ENCODE peak calls at places on chromosomes 6 and 20, in four cellular contexts. C, K, D and Z are unnamed samples.

GRCh38 chr6:30378290-30378937 is 33.5 kb downstream of the RPP21 start:
- DNase-seq in K (no peak), C (peak), D (peak), Z (no peak)

GRCh38 chr6:134477991-134478635 is 160.2 kb upstream of the SGK1 start:
- DNase-seq in K (no peak), C (peak), D (peak), Z (no peak)

GRCh38 chr6:27183082-27183832 is 64.2 kb upstream of the PRSS16 start:
- DNase-seq in D (no peak), K (no peak), C (no peak), Z (no peak)

GRCh38 chr20:25341716-25342680 is 48.6 kb downstream of the ABHD12 start:
- DNase-seq in C (peak), K (no peak), D (peak), Z (no peak)

GRCh38 chr6:44260011-44260410 is 2.7 kb upstream of the SLC35B2 start:
- DNase-seq in K (peak), C (no peak), D (no peak), Z (no peak)

GRCh38 chr6:56866917-56867522 is 87.9 kb upstream of the BEND6 start:
- DNase-seq in D (peak), C (peak), K (peak), Z (no peak)

GRCh38 chr20:51532577-51533191 is 9.8 kb downstream of the NFATC2 start:
- DNase-seq in C (peak), K (peak), D (peak), Z (no peak)

GRCh38 chr6:68343901-68344300 is 291.2 kb upstream of the ADGRB3 start:
- DNase-seq in K (no peak), C (peak), D (peak), Z (no peak)

GRCh38 chr20:64041040-64041780 is 5.2 kb downstream of the C20orf204 start:
- DNase-seq in C (no peak), D (no peak), K (no peak), Z (no peak)

GRCh38 chr6:145539831-145540230 is 195.5 kb downstream of the EPM2A start:
- DNase-seq in D (peak), C (peak), K (no peak), Z (no peak)

GRCh38 chr6:14440891-14441358 is 323.4 kb downstream of the CD83 start:
- DNase-seq in C (no peak), K (no peak), D (no peak), Z (no peak)

GRCh38 chr6:50716887-50717509 is 3.7 kb downstream of the TFAP2D start:
- DNase-seq in K (no peak), C (no peak), D (no peak), Z (no peak)

GRCh38 chr6:25010917-25011625 is 75.3 kb upstream of the RIPOR2 start:
- DNase-seq in K (peak), D (peak), C (peak), Z (no peak)

GRCh38 chr6:135176464-135176863 is 4.6 kb upstream of the MYB start:
- DNase-seq in D (no peak), K (peak), C (no peak), Z (no peak)

GRCh38 chr6:11277275-11278206 is 45.1 kb upstream of the NEDD9 start:
- DNase-seq in C (peak), D (peak), K (peak), Z (peak)

GRCh38 chr6:111843347-111844147 is 29.7 kb downstream of the FYN start:
- DNase-seq in K (no peak), D (no peak), C (peak), Z (no peak)

GRCh38 chr6:125169058-125169457 is 15.5 kb downstream of the TPD52L1 start:
- DNase-seq in C (peak), K (no peak), D (peak), Z (no peak)

GRCh38 chr6:43604174-43604573 is 24.9 kb downstream of the GTPBP2 start:
- DNase-seq in K (no peak), C (peak), D (peak), Z (peak)

GRCh38 chr20:19241440-19241839 is 29.0 kb downstream of the SLC24A3 start:
- DNase-seq in K (no peak), C (peak), D (no peak), Z (no peak)

GRCh38 chr20:25372584-25373336 is 17.9 kb downstream of the ABHD12 start:
- DNase-seq in K (peak), D (peak), C (peak), Z (peak)

GRCh38 chr6:44133003-44133931 is 5.9 kb downstream of the TMEM63B start:
- DNase-seq in K (peak), D (peak), C (peak), Z (no peak)

GRCh38 chr6:56595490-56596122 is 47.1 kb downstream of the DST start:
- DNase-seq in K (peak), C (peak), D (peak), Z (no peak)

GRCh38 chr20:39013662-39014109 is 51.5 kb downstream of the DHX35 start:
- DNase-seq in K (no peak), D (no peak), C (no peak), Z (no peak)

GRCh38 chr6:90249044-90249443 is 47.6 kb downstream of the BACH2 start:
- DNase-seq in D (peak), C (no peak), K (no peak), Z (no peak)

GRCh38 chr6:39791850-39792500 is at the start of gene DAAM2:
- DNase-seq in C (peak), K (no peak), D (peak), Z (no peak)

GRCh38 chr6:74755196-74755595 is 450.7 kb downstream of the COL12A1 start:
- DNase-seq in K (no peak), C (no peak), D (no peak), Z (no peak)

GRCh38 chr6:74749211-74750142 is 456.4 kb downstream of the COL12A1 start:
- DNase-seq in K (peak), C (peak), D (no peak), Z (no peak)

GRCh38 chr6:74753883-74754600 is 451.8 kb downstream of the COL12A1 start:
- DNase-seq in D (no peak), K (no peak), C (no peak), Z (no peak)

GRCh38 chr6:74755748-74756147 is 450.1 kb downstream of the COL12A1 start:
- DNase-seq in C (peak), D (no peak), K (no peak), Z (no peak)

GRCh38 chr6:74752303-74752702 is 453.6 kb downstream of the COL12A1 start:
- DNase-seq in D (no peak), C (no peak), K (no peak), Z (no peak)
- TF ChIP-seq CTCF in D (no peak), C (peak), K (no peak), Z (no peak)

DNA sequence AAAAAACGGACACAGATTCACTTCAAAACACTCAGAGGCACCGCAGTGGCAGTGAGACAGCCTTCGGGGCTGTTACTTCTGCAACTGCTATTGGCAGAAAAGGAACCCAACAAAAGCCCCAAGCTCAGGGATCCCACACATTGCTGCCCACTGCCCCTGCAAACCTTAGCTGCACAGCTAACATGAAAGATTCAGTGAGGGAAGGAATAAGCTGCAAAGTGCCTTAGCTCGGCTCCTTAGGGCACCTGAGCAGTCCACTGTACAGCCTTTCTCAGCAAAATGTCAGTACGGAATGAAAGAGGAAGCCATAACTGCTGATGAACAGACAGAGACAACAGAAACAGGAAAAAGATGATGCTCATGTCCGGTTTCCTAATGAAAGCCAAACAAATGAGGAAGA is 179.8 kb upstream of the SHLD1 start:
- DNase-seq in K (no peak), D (no peak), C (no peak), Z (no peak)
- H3K27ac ChIP-seq in K (no peak), D (no peak), C (no peak), Z (no peak)

DNA sequence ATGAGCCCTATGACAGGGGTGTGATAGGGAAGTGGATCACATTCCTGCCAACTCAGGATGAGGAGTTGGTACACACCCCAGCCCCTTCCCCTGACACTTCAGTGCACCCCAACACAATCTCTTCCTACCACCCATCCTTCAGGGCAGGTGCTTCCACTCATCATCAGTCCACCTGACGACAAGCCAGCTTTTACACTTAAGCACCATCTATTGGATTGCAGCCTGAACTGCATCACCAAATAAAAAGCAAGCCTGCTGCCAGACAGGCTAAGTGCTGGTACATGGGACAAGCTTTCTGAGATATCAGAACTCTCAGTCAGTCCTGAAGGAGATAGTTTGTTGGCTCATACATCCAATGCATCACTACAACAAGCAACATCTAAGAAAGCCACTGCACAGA is 69.0 kb upstream of the TMEM200A start:
- DNase-seq in C (no peak), D (no peak), K (no peak), Z (no peak)
- TF ChIP-seq CTCF in C (no peak), D (no peak), K (peak), Z (peak)

DNA sequence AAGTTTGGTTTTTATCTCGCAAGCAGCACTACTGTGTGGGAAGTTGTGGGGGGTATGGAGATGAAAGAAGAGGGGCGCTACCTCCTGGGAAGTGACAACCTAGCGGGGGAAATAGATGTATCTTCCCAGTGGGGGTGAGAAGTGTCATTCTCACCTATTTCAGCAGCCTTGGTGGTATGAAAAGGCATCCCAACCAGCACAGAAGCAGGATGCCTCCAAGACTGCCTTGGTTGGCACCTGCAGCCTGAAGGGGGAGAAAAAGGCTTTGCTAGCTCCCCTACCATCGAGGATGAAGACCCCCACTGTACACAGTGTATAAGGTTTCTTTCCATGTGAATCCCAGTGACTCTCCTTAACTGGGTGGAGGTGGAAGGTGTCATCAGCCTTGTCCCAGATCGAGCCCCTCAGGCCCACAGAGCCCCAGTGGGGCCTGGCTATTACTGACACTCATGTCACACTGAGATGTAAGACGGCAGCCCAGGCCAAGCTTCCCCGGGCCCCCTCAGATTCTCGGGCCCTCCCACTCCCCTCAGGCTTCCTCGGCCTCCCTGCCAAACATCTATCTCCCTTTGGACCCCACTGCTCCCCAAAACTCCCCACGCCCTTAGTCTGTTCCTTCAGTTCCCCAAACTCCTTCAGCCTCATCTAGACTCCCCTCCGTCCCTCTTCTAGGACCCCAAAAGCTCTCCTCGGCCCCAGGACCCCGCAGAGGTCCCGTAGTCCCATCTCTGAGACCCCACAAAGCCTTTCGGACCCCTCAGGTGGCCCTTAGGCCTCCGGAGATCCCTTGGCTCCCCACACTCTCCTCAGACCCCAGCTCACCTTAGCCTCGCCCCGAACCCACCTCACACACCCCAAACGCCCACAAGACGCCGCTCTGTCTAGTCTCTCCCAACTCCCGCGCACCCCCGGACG is 688 bp downstream of the COMMD7 start:
- DNase-seq in K (no peak), C (no peak), D (no peak), Z (no peak)
- H3K27ac ChIP-seq in K (no peak), C (peak), D (peak), Z (peak)

GRCh38 chr6:113190170-113190569 is 667.0 kb upstream of the MARCKS start:
- DNase-seq in C (no peak), D (no peak), K (no peak), Z (no peak)
- TF ChIP-seq CTCF in C (no peak), D (no peak), K (no peak), Z (no peak)

GRCh38 chr20:58237318-58238182 is 9.1 kb upstream of the ANKRD60 start:
- DNase-seq in K (no peak), C (peak), D (peak), Z (no peak)
- H3K27ac ChIP-seq in K (no peak), C (peak), D (peak), Z (peak)

GRCh38 chr20:59025086-59025485 is 5.9 kb downstream of the TUBB1 start:
- DNase-seq in K (no peak), D (no peak), C (no peak), Z (no peak)

GRCh38 chr20:59024111-59024530 is 4.9 kb downstream of the TUBB1 start:
- DNase-seq in K (no peak), C (no peak), D (no peak), Z (no peak)

GRCh38 chr20:59025511-59025910 is 6.3 kb downstream of the TUBB1 start:
- DNase-seq in K (no peak), C (no peak), D (no peak), Z (no peak)

GRCh38 chr20:59022754-59023153 is 3.5 kb downstream of the TUBB1 start:
- DNase-seq in K (no peak), C (no peak), D (no peak), Z (no peak)

GRCh38 chr20:59023616-59024015 is 4.4 kb downstream of the TUBB1 start:
- DNase-seq in D (no peak), C (no peak), K (no peak), Z (no peak)
- TF ChIP-seq CTCF in D (no peak), C (no peak), K (no peak), Z (no peak)